ENCODE peak calls at places on chromosomes 7 and 10, in seven cellular contexts. W, N, X, Y, Z, M and V are unnamed samples.

GRCh38 chr10:21122907-21123306 is 225.8 kb upstream of the NEBL start:
- DNase-seq in W (no peak), N (no peak), X (no peak), Y (no peak), Z (no peak), M (no peak), V (no peak)

GRCh38 chr7:11648980-11649379 is 183.0 kb downstream of the THSD7A start:
- DNase-seq in W (no peak), N (no peak), X (no peak), Y (no peak), Z (no peak), M (no peak), V (no peak)

GRCh38 chr10:103645141-103646054 is 151.9 kb downstream of the NEURL1 start:
- DNase-seq in W (peak; percentile 99), N (peak; percentile 41), X (peak; percentile 72), Y (no peak), Z (peak; percentile 86), M (peak; percentile 81), V (no peak)

GRCh38 chr10:123970927-123971286 is 79.3 kb upstream of the CPXM2 start:
- DNase-seq in W (no peak), N (no peak), X (no peak), Y (no peak), Z (no peak), M (no peak), V (no peak)

GRCh38 chr7:127704211-127704610 is 52.2 kb downstream of the SND1 start:
- DNase-seq in W (no peak), N (no peak), X (no peak), Y (no peak), Z (no peak), M (no peak), V (no peak)

GRCh38 chr10:22369433-22370072 is 24.3 kb downstream of the SPAG6 start:
- DNase-seq in W (peak; percentile 6), N (no peak), X (no peak), Y (no peak), Z (no peak), M (no peak), V (no peak)

GRCh38 chr7:80372415-80372814 is 139.4 kb downstream of the GNAT3 start:
- DNase-seq in W (peak; percentile 82), N (no peak), X (no peak), Y (no peak), Z (no peak), M (no peak), V (no peak)

GRCh38 chr10:62333988-62334682 is 40.0 kb upstream of the ZNF365 start:
- DNase-seq in W (no peak), N (no peak), X (no peak), Y (no peak), Z (no peak), M (no peak), V (no peak)

GRCh38 chr10:44382981-44383748 is 1.7 kb downstream of the CXCL12 start:
- DNase-seq in W (no peak), N (no peak), X (no peak), Y (peak; percentile 95), Z (peak; percentile 18), M (no peak), V (no peak)

GRCh38 chr10:131681122-131681521 is 219.7 kb upstream of the PPP2R2D start:
- DNase-seq in W (no peak), N (no peak), X (no peak), Y (no peak), Z (no peak), M (no peak), V (no peak)

GRCh38 chr10:131681656-131682055 is 219.2 kb upstream of the PPP2R2D start:
- DNase-seq in W (no peak), N (no peak), X (no peak), Y (no peak), Z (no peak), M (no peak), V (peak; percentile 34)

GRCh38 chr10:131678171-131678570 is 222.6 kb upstream of the PPP2R2D start:
- DNase-seq in W (no peak), N (no peak), X (no peak), Y (no peak), Z (no peak), M (no peak), V (no peak)

GRCh38 chr10:131678613-131679012 is 222.2 kb upstream of the PPP2R2D start:
- DNase-seq in W (no peak), N (no peak), X (no peak), Y (no peak), Z (no peak), M (no peak), V (no peak)

DNA sequence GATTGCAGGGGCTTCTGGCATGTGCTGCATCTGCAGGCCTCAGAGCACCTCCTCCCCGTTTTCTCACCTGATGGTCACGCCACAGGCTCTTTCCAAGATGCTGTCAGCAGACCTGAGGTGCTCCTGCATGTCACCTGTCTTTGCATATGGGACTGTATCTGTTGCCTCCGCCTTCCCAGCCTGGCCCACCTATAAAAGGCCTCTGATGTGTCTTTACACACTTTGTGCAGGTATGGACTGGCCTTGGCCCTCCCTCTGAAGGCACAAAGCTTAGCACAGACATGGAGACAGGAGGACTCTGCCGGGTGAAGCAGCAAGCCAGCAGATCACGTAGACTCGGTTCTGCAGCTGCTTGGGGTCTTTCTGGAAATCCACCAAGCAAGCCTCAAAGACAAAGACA is 220.9 kb upstream of the PPP2R2D start:
- DNase-seq in W (no peak), N (no peak), X (no peak), Y (no peak), Z (no peak), M (no peak), V (no peak)
- TF ChIP-seq POLR2A in W (no peak), N (no peak), X (no peak), Y (no peak), Z (no peak), M (no peak), V (no peak)

GRCh38 chr7:78224923-78225322 is 426.4 kb downstream of the PHTF2 start:
- DNase-seq in W (peak; percentile 47), N (no peak), X (no peak), Y (no peak), Z (no peak), M (no peak), V (no peak)

GRCh38 chr7:78225534-78225933 is 427.0 kb downstream of the PHTF2 start:
- DNase-seq in W (peak; percentile 59), N (no peak), X (no peak), Y (no peak), Z (no peak), M (peak; percentile 50), V (no peak)

GRCh38 chr7:78221961-78222751 is 423.6 kb downstream of the PHTF2 start:
- DNase-seq in W (peak; percentile 78), N (no peak), X (no peak), Y (no peak), Z (no peak), M (no peak), V (no peak)

GRCh38 chr7:78223598-78223997 is 425.0 kb downstream of the PHTF2 start:
- DNase-seq in W (no peak), N (no peak), X (no peak), Y (no peak), Z (no peak), M (no peak), V (no peak)

DNA sequence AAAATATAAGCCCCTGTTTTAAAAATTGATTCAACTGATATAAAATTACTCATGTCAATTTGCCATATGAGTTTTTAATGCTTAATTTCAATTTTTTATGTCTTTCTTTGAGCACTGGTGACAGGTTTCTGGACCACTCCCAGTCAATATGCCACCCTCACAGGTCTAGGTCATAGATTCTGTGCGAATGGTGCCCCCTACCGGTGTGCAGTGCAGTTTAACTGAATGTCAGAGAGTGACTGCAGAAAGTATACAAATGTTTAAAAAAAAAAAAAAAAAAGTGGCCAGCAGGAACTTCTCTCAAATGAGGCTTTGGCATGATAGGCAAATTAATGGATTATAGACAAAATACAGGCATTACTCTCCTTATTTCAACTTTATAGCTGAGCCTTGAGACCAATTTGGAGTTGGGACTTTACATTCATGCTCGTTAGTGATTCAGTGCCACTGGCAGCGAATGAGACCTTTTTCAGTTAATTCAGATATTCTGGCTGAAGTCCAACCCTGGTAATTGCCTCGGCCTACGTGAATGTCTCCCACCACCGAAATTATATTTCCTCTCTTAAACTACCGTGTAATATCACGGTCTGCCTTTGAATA is 427.6 kb downstream of the PHTF2 start:
- DNase-seq in W (peak; percentile 45), N (peak; percentile 18), X (peak; percentile 29), Y (no peak), Z (no peak), M (peak; percentile 77), V (peak; percentile 34)
- TF ChIP-seq CTCF in W (peak; percentile 52), N (no peak), X (peak; percentile 35), Y (peak; percentile 9), Z (no peak), M (no peak), V (peak; percentile 16)

GRCh38 chr10:30528427-30528782 is 94.4 kb downstream of the MAP3K8 start:
- DNase-seq in W (no peak), N (no peak), X (no peak), Y (no peak), Z (no peak), M (no peak), V (no peak)

GRCh38 chr10:30527623-30528426 is 93.8 kb downstream of the MAP3K8 start:
- DNase-seq in W (no peak), N (peak; percentile 14), X (no peak), Y (no peak), Z (no peak), M (no peak), V (no peak)

GRCh38 chr10:30534465-30535144 is 94.9 kb downstream of the LYZL2 start:
- DNase-seq in W (peak; percentile 67), N (peak; percentile 75), X (peak; percentile 63), Y (no peak), Z (peak; percentile 72), M (peak; percentile 62), V (peak; percentile 57)

GRCh38 chr10:30531751-30532530 is 97.6 kb downstream of the LYZL2 start:
- DNase-seq in W (no peak), N (no peak), X (no peak), Y (no peak), Z (no peak), M (no peak), V (no peak)

GRCh38 chr10:30529373-30529998 is 95.5 kb downstream of the MAP3K8 start:
- DNase-seq in W (no peak), N (peak; percentile 23), X (peak; percentile 77), Y (no peak), Z (peak; percentile 21), M (peak; percentile 36), V (peak; percentile 79)
- TF ChIP-seq POLR2A in W (no peak), N (no peak), X (no peak), Y (no peak), Z (no peak), M (no peak), V (peak; percentile 40)

DNA sequence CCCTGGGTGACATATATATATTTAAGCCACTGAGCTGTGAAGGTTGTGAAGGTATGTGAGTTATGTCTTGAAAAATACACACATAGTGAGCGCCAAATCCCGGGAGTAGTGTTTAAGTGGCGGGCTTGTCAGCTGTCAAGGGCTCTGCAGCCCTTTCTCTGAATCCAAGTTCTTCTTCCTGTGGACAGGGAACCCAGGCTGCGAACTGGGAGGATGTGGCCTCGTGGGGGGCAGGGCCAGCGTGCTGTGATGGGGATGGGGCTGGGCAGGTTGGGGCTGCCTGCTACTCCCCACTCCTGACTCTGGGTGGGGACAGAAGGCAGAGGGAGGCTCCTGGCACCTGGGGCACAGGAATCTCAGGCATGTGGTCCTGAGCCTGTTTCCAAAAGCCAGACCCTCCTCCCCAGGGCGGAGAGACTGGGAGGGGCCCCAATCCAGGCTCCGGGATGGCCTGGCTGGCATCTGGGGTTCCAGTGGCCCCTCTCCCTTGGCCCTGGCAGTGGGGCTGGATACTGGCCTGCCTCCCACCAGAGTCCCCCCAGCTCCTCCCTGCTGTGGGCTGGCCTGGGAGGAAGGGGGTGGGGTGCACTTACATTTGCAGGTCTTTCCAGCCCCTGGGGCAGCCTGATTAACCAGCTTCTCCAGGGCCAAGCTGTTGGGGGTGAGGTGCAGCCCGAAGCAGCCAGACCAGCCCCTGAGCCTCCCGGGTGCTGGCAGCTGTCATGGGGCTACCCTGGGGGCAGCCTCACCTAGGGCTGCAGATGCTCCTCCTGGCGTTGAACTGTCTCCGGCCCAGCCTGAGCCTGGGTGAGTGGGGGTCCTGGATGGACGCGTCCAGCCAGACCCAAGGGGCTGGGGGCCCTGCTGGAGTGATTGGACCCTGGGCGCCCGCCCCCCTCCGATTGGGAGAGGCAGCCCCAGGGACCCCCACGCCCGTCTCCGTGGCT is at the start of gene UPK3B:
- DNase-seq in W (no peak), N (peak; percentile 35), X (no peak), Y (peak; percentile 85), Z (no peak), M (no peak), V (no peak)
- TF ChIP-seq CTCF in W (no peak), N (no peak), X (no peak), Y (no peak), Z (no peak), M (no peak), V (no peak)